ENCODE peak calls at places on chromosomes 2 and 18, in five cellular contexts. One of them, this sample, is unnamed. For H3K4me1, the result is how much of the 10 kb centered on the place peaks cover.

GRCh38 chr2:30234180-30234971 is 3.0 kb downstream of the LBH start:
- DNase-seq in neuronal stem cell: no peak
- DNase-seq in CD8-positive, alpha-beta memory T cell: no peak
- DNase-seq in left lung: no peak
- DNase-seq in right atrium auricular region: peak
- DNase-seq in this sample: no peak

GRCh38 chr2:113858764-113859163 is 31.1 kb upstream of the ACTR3 start:
- DNase-seq in left lung: no peak
- DNase-seq in neuronal stem cell: no peak
- DNase-seq in right atrium auricular region: no peak
- DNase-seq in CD8-positive, alpha-beta memory T cell: no peak
- DNase-seq in this sample: no peak

GRCh38 chr2:223884399-223884798 is 47.0 kb upstream of the AP1S3 start:
- DNase-seq in left lung: no peak
- DNase-seq in neuronal stem cell: no peak
- DNase-seq in right atrium auricular region: no peak
- DNase-seq in CD8-positive, alpha-beta memory T cell: no peak
- DNase-seq in this sample: no peak

GRCh38 chr2:181104512-181105121 is 124.2 kb downstream of the UBE2E3 start:
- DNase-seq in CD8-positive, alpha-beta memory T cell: peak
- DNase-seq in neuronal stem cell: peak
- DNase-seq in right atrium auricular region: no peak
- DNase-seq in left lung: no peak
- DNase-seq in this sample: no peak

GRCh38 chr2:31086585-31086984 is 51.7 kb downstream of the GALNT14 start:
- DNase-seq in left lung: no peak
- DNase-seq in neuronal stem cell: no peak
- DNase-seq in CD8-positive, alpha-beta memory T cell: no peak
- DNase-seq in right atrium auricular region: no peak
- DNase-seq in this sample: no peak

GRCh38 chr2:69549421-69549820 is 94.1 kb downstream of the AAK1 start:
- DNase-seq in left lung: no peak
- DNase-seq in CD8-positive, alpha-beta memory T cell: no peak
- DNase-seq in neuronal stem cell: no peak
- DNase-seq in right atrium auricular region: no peak
- DNase-seq in this sample: no peak

GRCh38 chr2:72539145-72539552 is 286.7 kb downstream of the EXOC6B start:
- DNase-seq in left lung: no peak
- DNase-seq in CD8-positive, alpha-beta memory T cell: no peak
- DNase-seq in right atrium auricular region: no peak
- DNase-seq in neuronal stem cell: no peak
- DNase-seq in this sample: no peak

GRCh38 chr2:78056976-78057375 is 534.8 kb upstream of the LRRTM4 start:
- DNase-seq in left lung: no peak
- DNase-seq in neuronal stem cell: no peak
- DNase-seq in CD8-positive, alpha-beta memory T cell: no peak
- DNase-seq in right atrium auricular region: no peak
- DNase-seq in this sample: no peak

GRCh38 chr2:25336446-25336845 is 5.3 kb downstream of the DNMT3A start:
- DNase-seq in left lung: no peak
- DNase-seq in CD8-positive, alpha-beta memory T cell: no peak
- DNase-seq in right atrium auricular region: no peak
- DNase-seq in neuronal stem cell: no peak
- DNase-seq in this sample: no peak

GRCh38 chr18:74493689-74494088 is 2.5 kb upstream of the CNDP2 start:
- DNase-seq in neuronal stem cell: peak
- DNase-seq in left lung: no peak
- DNase-seq in CD8-positive, alpha-beta memory T cell: peak
- DNase-seq in right atrium auricular region: no peak
- DNase-seq in this sample: peak

GRCh38 chr2:40062381-40062780 is 283.3 kb upstream of the THUMPD2 start:
- DNase-seq in neuronal stem cell: no peak
- DNase-seq in right atrium auricular region: no peak
- DNase-seq in left lung: no peak
- DNase-seq in CD8-positive, alpha-beta memory T cell: no peak
- DNase-seq in this sample: no peak

GRCh38 chr2:177147834-177148233 is 64.8 kb upstream of the HNRNPA3 start:
- DNase-seq in left lung: no peak
- DNase-seq in neuronal stem cell: no peak
- DNase-seq in CD8-positive, alpha-beta memory T cell: no peak
- DNase-seq in right atrium auricular region: no peak
- DNase-seq in this sample: no peak

GRCh38 chr2:160077912-160078585 is 15.6 kb upstream of the PLA2R1 start:
- DNase-seq in CD8-positive, alpha-beta memory T cell: no peak
- DNase-seq in left lung: no peak
- DNase-seq in right atrium auricular region: no peak
- DNase-seq in neuronal stem cell: no peak
- DNase-seq in this sample: no peak

GRCh38 chr2:142863485-142863921 is 14.0 kb upstream of the KYNU start:
- DNase-seq in CD8-positive, alpha-beta memory T cell: no peak
- DNase-seq in right atrium auricular region: no peak
- DNase-seq in left lung: no peak
- DNase-seq in neuronal stem cell: no peak
- DNase-seq in this sample: no peak

GRCh38 chr18:7908686-7909299 is 341.7 kb downstream of the PTPRM start:
- DNase-seq in CD8-positive, alpha-beta memory T cell: no peak
- DNase-seq in right atrium auricular region: no peak
- DNase-seq in left lung: no peak
- DNase-seq in neuronal stem cell: no peak
- DNase-seq in this sample: no peak

GRCh38 chr2:26985807-26986206 is 15.4 kb downstream of the MAPRE3 start:
- DNase-seq in neuronal stem cell: no peak
- DNase-seq in right atrium auricular region: no peak
- DNase-seq in left lung: no peak
- DNase-seq in CD8-positive, alpha-beta memory T cell: no peak
- DNase-seq in this sample: no peak

GRCh38 chr2:205681836-205682238 is 464 bp upstream of the NRP2 start:
- DNase-seq in CD8-positive, alpha-beta memory T cell: no peak
- DNase-seq in neuronal stem cell: no peak
- DNase-seq in left lung: no peak
- DNase-seq in right atrium auricular region: no peak
- DNase-seq in this sample: no peak

GRCh38 chr2:69280017-69280671 is 106.9 kb downstream of the GFPT1 start:
- DNase-seq in right atrium auricular region: no peak
- DNase-seq in left lung: no peak
- DNase-seq in neuronal stem cell: no peak
- DNase-seq in CD8-positive, alpha-beta memory T cell: no peak
- DNase-seq in this sample: no peak

GRCh38 chr2:241926541-241927311 is 57.2 kb downstream of the RTP5 start:
- DNase-seq in right atrium auricular region: no peak
- DNase-seq in CD8-positive, alpha-beta memory T cell: no peak
- DNase-seq in left lung: no peak
- DNase-seq in neuronal stem cell: no peak
- DNase-seq in this sample: no peak

GRCh38 chr2:134160793-134161504 is 92.9 kb upstream of the MGAT5 start:
- DNase-seq in CD8-positive, alpha-beta memory T cell: no peak
- DNase-seq in neuronal stem cell: no peak
- DNase-seq in left lung: no peak
- DNase-seq in right atrium auricular region: no peak
- DNase-seq in this sample: no peak

GRCh38 chr2:206708286-206708685 is 9.9 kb downstream of the DYTN start:
- DNase-seq in right atrium auricular region: no peak
- DNase-seq in CD8-positive, alpha-beta memory T cell: no peak
- DNase-seq in left lung: no peak
- DNase-seq in neuronal stem cell: no peak
- DNase-seq in this sample: no peak

GRCh38 chr2:178804791-178805190 is 2.4 kb downstream of the TTN start:
- DNase-seq in neuronal stem cell: no peak
- DNase-seq in right atrium auricular region: no peak
- DNase-seq in CD8-positive, alpha-beta memory T cell: no peak
- DNase-seq in left lung: no peak
- DNase-seq in this sample: no peak

GRCh38 chr2:101116348-101116747 is 34.8 kb downstream of the TBC1D8 start:
- DNase-seq in CD8-positive, alpha-beta memory T cell: no peak
- DNase-seq in left lung: no peak
- DNase-seq in neuronal stem cell: no peak
- DNase-seq in right atrium auricular region: no peak
- DNase-seq in this sample: no peak
- H3K4me1 ChIP-seq in CD8-positive, alpha-beta memory T cell: under half
- H3K4me1 ChIP-seq in left lung: under half
- H3K4me1 ChIP-seq in neuronal stem cell: under half
- H3K4me1 ChIP-seq in right atrium auricular region: half or more
- H3K4me1 ChIP-seq in this sample: under half

GRCh38 chr2:12010059-12010458 is 263.6 kb downstream of the LPIN1 start:
- DNase-seq in neuronal stem cell: no peak
- DNase-seq in left lung: no peak
- DNase-seq in right atrium auricular region: no peak
- DNase-seq in CD8-positive, alpha-beta memory T cell: no peak
- DNase-seq in this sample: no peak
- H3K27ac ChIP-seq in neuronal stem cell: no peak
- H3K27ac ChIP-seq in left lung: no peak
- H3K27ac ChIP-seq in right atrium auricular region: no peak
- H3K27ac ChIP-seq in CD8-positive, alpha-beta memory T cell: no peak
- H3K27ac ChIP-seq in this sample: no peak

DNA sequence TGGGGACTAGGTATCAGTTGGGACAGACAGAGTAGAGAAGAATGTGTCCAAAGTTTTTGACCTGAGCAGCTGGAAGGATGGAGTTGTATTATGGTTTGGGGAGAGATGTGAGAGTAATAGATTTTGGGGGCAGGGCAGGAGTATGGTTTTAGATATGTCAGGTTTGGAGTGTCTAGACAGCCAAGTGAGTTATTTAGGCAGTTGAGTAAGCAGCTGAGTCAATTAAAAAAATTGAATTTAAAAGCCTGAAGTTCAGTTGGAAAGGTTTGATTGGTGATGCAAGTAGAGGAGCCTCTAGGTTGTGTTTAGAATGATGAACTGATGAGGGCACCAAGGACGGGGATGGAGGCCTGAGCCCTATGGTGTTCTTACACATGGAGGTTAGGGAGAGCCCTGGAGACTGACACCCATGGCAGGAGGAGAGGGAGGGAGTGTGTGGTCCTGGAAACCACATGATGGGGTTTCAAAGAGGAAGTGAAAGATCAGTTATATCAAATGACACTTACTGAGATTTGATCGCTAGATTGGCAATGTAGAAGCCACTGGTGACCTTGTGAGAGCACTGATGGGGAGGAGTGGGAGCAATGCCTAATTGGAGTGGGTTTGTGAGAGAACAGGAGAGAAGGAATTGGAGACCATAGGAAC is 10.2 kb downstream of the ITGA6 start:
- DNase-seq in left lung: no peak
- DNase-seq in CD8-positive, alpha-beta memory T cell: peak
- DNase-seq in neuronal stem cell: no peak
- DNase-seq in right atrium auricular region: no peak
- DNase-seq in this sample: peak
- H3K4me1 ChIP-seq in left lung: under half
- H3K4me1 ChIP-seq in CD8-positive, alpha-beta memory T cell: half or more
- H3K4me1 ChIP-seq in neuronal stem cell: under half
- H3K4me1 ChIP-seq in right atrium auricular region: under half
- H3K4me1 ChIP-seq in this sample: half or more

GRCh38 chr2:23590227-23590869 is 205.4 kb downstream of the KLHL29 start:
- DNase-seq in CD8-positive, alpha-beta memory T cell: no peak
- DNase-seq in neuronal stem cell: no peak
- DNase-seq in right atrium auricular region: no peak
- DNase-seq in left lung: no peak
- DNase-seq in this sample: no peak

GRCh38 chr2:23588788-23589187 is 203.8 kb downstream of the KLHL29 start:
- DNase-seq in CD8-positive, alpha-beta memory T cell: no peak
- DNase-seq in left lung: no peak
- DNase-seq in right atrium auricular region: no peak
- DNase-seq in neuronal stem cell: no peak
- DNase-seq in this sample: no peak

GRCh38 chr2:23588106-23588505 is 203.1 kb downstream of the KLHL29 start:
- DNase-seq in neuronal stem cell: no peak
- DNase-seq in right atrium auricular region: no peak
- DNase-seq in left lung: no peak
- DNase-seq in CD8-positive, alpha-beta memory T cell: no peak
- DNase-seq in this sample: no peak

GRCh38 chr2:23589739-23590138 is 204.8 kb downstream of the KLHL29 start:
- DNase-seq in neuronal stem cell: no peak
- DNase-seq in left lung: no peak
- DNase-seq in CD8-positive, alpha-beta memory T cell: no peak
- DNase-seq in right atrium auricular region: no peak
- DNase-seq in this sample: no peak

GRCh38 chr2:23589220-23589647 is 204.3 kb downstream of the KLHL29 start:
- DNase-seq in right atrium auricular region: no peak
- DNase-seq in left lung: no peak
- DNase-seq in neuronal stem cell: no peak
- DNase-seq in CD8-positive, alpha-beta memory T cell: no peak
- DNase-seq in this sample: no peak
- H3K27ac ChIP-seq in right atrium auricular region: peak
- H3K27ac ChIP-seq in left lung: no peak
- H3K27ac ChIP-seq in neuronal stem cell: no peak
- H3K27ac ChIP-seq in CD8-positive, alpha-beta memory T cell: no peak
- H3K27ac ChIP-seq in this sample: no peak

DNA sequence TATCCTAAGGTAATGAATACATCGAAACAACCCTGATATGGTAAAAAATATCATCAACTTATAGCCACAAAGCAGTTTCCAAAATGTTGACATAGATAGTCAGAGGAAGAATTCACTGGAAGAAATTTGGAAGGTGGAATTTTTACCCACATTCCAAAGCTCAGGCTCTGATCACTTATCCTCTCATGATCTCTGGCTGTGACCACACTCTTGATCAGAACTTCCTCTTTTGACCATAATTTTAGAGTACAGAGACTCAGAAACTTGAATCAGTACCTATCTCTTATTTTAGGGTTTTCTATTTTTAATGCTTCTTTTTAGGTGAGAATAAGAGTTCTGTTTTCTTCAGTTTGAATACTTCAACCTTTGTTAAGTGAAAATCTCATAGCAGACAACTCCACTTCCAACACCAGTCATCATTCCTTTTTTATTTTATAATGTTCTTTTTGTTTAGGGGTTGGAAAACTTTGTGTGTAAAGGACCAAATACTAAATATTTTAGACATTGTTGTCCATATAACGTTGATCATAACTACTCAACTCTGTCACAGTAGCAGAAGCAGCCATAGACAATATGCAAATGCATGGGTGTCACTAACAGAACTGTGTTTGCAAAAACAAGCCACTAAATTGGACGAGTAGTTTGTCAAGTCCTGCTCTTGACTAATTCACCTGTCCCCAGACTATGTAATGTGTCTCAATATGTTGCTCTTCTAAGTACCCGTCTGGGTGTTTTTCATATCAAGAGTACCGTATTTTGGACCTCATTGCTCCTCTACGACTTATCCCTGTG is 891.6 kb upstream of the CRIM1 start:
- DNase-seq in right atrium auricular region: no peak
- DNase-seq in left lung: no peak
- DNase-seq in CD8-positive, alpha-beta memory T cell: no peak
- DNase-seq in neuronal stem cell: no peak
- DNase-seq in this sample: no peak
- H3K4me1 ChIP-seq in right atrium auricular region: under half
- H3K4me1 ChIP-seq in left lung: under half
- H3K4me1 ChIP-seq in CD8-positive, alpha-beta memory T cell: under half
- H3K4me1 ChIP-seq in neuronal stem cell: under half
- H3K4me1 ChIP-seq in this sample: under half

This sample was measured in effector memory CD4-positive, alpha-beta T cell.